ENCODE peak calls at places on chromosome 7, in ten cellular contexts. Q is small intestine, C is stomach, A is spleen, Y is IMR-90, Z is hepatocyte, V is RWPE1, X is H9, B is testis, H is upper lobe of left lung. L is an unnamed sample.

GRCh38 chr7:381211-382117 is 91.5 kb downstream of the FOXL3 start:
- DNase-seq in Y (no peak), B (peak), Q (no peak), Z (no peak), V (no peak), A (peak), X (peak), C (peak), H (no peak), L (no peak)

GRCh38 chr7:157552295-157552993 is 215.6 kb downstream of the DNAJB6 start:
- DNase-seq in Y (no peak), C (no peak), Q (no peak), X (no peak), Z (no peak), A (peak), H (no peak), V (no peak), B (no peak), L (no peak)

GRCh38 chr7:10789170-10789569 is 184.5 kb upstream of the PHF14 start:
- DNase-seq in B (no peak), Z (no peak), Q (no peak), V (no peak), H (no peak), C (no peak), Y (no peak), X (no peak), A (no peak), L (no peak)

GRCh38 chr7:43761919-43762318 is 3.4 kb downstream of the BLVRA start:
- DNase-seq in H (no peak), Q (no peak), B (no peak), C (no peak), X (no peak), Z (no peak), A (no peak), Y (peak), V (no peak), L (no peak)

GRCh38 chr7:20786421-20786778 is 286 bp downstream of the SP8 start:
- DNase-seq in X (no peak), H (peak), V (no peak), Z (no peak), Y (no peak), C (no peak), B (no peak), Q (peak), A (no peak), L (no peak)

GRCh38 chr7:71851776-71852548 is 560.2 kb downstream of the CALN1 start:
- DNase-seq in X (no peak), V (no peak), Z (no peak), C (no peak), H (no peak), Q (no peak), A (no peak), Y (no peak), B (no peak), L (no peak)

GRCh38 chr7:21941570-21942224 is 4.0 kb downstream of the CDCA7L start:
- DNase-seq in Z (peak), X (no peak), V (peak), Y (peak), A (no peak), H (no peak), C (peak), B (no peak), Q (peak), L (no peak)

GRCh38 chr7:46544396-46545008 is 623.4 kb upstream of the IGFBP3 start:
- DNase-seq in A (no peak), X (no peak), C (no peak), Z (no peak), H (no peak), V (peak), Y (peak), B (no peak), Q (peak), L (no peak)

GRCh38 chr7:152672626-152673025 is 3.3 kb downstream of the XRCC2 start:
- DNase-seq in C (no peak), A (no peak), Y (no peak), H (no peak), Q (no peak), Z (no peak), X (no peak), V (no peak), B (no peak), L (no peak)

GRCh38 chr7:24786306-24786705 is 29.0 kb upstream of the GSDME start:
- DNase-seq in A (no peak), Z (no peak), H (no peak), B (no peak), C (no peak), Q (no peak), Y (no peak), X (no peak), V (no peak), L (no peak)
- H3K27ac ChIP-seq in A (no peak), Z (no peak), H (peak), B (no peak), C (no peak), Q (no peak), Y (no peak), X (no peak), V (no peak), L (peak)

GRCh38 chr7:50826371-50827172 is 43.9 kb upstream of the GRB10 start:
- DNase-seq in Q (peak), X (no peak), V (peak), C (no peak), A (no peak), Y (peak), H (no peak), Z (peak), B (no peak), L (peak)
- H3K27ac ChIP-seq in Q (no peak), X (no peak), V (peak), C (no peak), A (no peak), Y (no peak), H (no peak), Z (peak), B (no peak), L (peak)

GRCh38 chr7:33039257-33039904 is 23.2 kb downstream of the NT5C3A start:
- DNase-seq in V (peak), Z (no peak), B (no peak), C (no peak), Y (no peak), A (no peak), X (no peak), H (no peak), Q (peak), L (no peak)

GRCh38 chr7:33043434-33043833 is 19.1 kb downstream of the NT5C3A start:
- DNase-seq in A (no peak), C (no peak), Z (no peak), Q (no peak), H (no peak), Y (no peak), V (no peak), X (no peak), B (peak), L (no peak)

GRCh38 chr7:33038639-33039038 is 23.9 kb downstream of the NT5C3A start:
- DNase-seq in Z (no peak), B (no peak), Q (no peak), X (no peak), C (no peak), A (no peak), Y (no peak), H (no peak), V (no peak), L (no peak)

GRCh38 chr7:33039905-33040292 is 22.7 kb downstream of the NT5C3A start:
- DNase-seq in B (peak), Y (no peak), V (no peak), H (no peak), Z (no peak), C (no peak), Q (no peak), A (no peak), X (no peak), L (no peak)

DNA sequence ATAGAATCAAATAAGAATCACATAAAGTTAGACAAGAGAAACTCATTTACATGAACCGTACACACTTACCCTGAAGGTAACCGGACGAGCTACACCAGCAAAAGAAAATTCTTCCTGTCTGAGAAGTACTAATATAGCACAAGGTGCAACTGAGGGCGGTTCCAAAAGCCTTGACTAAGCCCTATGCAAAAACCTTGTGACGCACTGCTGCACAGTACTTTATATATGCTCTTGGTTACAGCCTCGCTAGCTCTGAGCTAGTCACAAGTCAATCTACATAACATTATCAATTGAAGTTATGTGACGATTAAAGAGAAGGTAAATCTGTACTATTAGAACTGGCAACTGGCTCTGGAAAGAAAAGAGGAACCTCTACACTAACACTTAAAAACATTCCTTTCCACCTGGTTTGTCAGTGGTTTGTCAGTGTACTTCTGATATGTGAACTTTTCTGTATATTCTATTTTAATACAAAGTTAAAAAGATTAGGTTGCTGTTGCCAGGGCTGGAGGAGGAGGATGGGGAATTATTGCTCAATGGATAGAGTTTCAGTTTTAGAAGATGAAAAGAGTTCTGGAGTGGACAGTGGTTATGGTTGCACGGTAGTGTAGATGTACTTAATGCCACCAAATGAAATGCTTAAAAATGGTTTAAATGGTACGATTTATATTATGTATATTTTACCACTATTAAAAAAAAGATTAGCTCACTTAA is 21.6 kb downstream of the NT5C3A start:
- DNase-seq in C (peak), Z (peak), Q (peak), B (peak), V (peak), Y (peak), H (no peak), A (no peak), X (no peak), L (peak)
- H3K27ac ChIP-seq in C (peak), Z (peak), Q (peak), B (no peak), V (no peak), Y (no peak), H (peak), A (peak), X (no peak), L (peak)

GRCh38 chr7:115191506-115191905 is 269.6 kb downstream of the MDFIC start:
- DNase-seq in Y (peak), A (no peak), H (no peak), Z (no peak), V (no peak), X (no peak), C (no peak), Q (no peak), B (no peak), L (no peak)
- H3K27ac ChIP-seq in Y (no peak), A (no peak), H (no peak), Z (no peak), V (no peak), X (no peak), C (no peak), Q (no peak), B (no peak), L (no peak)

DNA sequence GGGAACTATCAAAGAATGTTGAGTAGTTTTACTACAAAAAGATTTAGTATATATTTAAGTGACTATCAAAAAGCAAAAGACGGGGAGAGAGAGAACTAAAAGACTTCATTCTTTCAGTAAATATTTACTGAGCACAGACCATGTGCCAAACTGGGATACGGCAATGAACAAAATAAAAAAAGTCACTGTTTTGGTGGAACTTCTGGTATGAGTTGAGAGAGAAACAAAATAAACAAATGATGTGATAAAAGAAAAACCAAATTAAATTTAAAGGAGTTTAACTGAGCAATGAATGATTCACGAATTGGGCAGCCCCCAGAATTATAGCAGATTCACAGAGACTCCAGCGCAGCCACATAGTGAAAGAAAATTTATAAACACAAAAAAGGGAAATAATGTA is 17.8 kb upstream of the AKAP9 start:
- DNase-seq in V (no peak), Z (no peak), A (no peak), Q (no peak), C (no peak), Y (peak), X (no peak), H (no peak), B (no peak), L (no peak)
- H3K27ac ChIP-seq in V (no peak), Z (no peak), A (no peak), Q (no peak), C (no peak), Y (no peak), X (no peak), H (no peak), B (no peak), L (no peak)

GRCh38 chr7:147412109-147412508 is 1178.5 kb upstream of the C7orf33 start:
- DNase-seq in Q (no peak), H (no peak), C (no peak), X (no peak), Z (no peak), A (no peak), V (no peak), B (no peak), Y (no peak), L (no peak)
- H3K27ac ChIP-seq in Q (no peak), H (no peak), C (no peak), X (no peak), Z (peak), A (no peak), V (no peak), B (no peak), Y (peak), L (no peak)

DNA sequence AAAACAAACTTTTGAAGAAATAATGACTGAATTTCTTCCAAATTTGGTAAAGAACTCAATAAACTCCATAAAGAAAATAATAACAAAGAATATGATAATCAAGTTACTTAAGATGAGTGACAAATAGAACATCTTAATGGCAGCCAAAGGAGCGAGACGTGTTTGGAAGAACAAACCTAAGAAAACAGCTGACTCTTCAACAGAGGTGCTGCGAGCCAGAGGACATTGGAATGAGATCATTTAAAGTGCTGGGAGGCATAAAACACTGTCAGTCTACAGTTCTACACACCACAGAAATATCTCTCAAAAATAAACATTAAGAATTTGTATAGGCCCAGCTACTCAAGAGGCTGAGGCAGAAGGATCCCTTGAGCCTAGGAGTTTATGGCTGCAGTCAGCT is 443.5 kb downstream of the PAXIP1 start:
- DNase-seq in X (no peak), B (no peak), Y (no peak), V (no peak), H (no peak), Z (no peak), A (no peak), Q (no peak), C (no peak), L (no peak)
- H3K27ac ChIP-seq in X (no peak), B (no peak), Y (no peak), V (no peak), H (no peak), Z (no peak), A (no peak), Q (no peak), C (no peak), L (no peak)

GRCh38 chr7:137977173-137977572 is 24.7 kb downstream of the CREB3L2 start:
- DNase-seq in X (no peak), C (no peak), A (no peak), Q (no peak), H (no peak), Z (no peak), V (no peak), Y (no peak), B (no peak), L (no peak)
- H3K27ac ChIP-seq in X (no peak), C (peak), A (no peak), Q (peak), H (no peak), Z (peak), V (no peak), Y (peak), B (no peak), L (no peak)